ENCODE peak calls at places on chromosomes 5 and 9, in eight cellular contexts. J is NCI-H774; Y is stimulated activated CD8-positive, alpha-beta memory T cell treated with anti-CD3 and anti-CD28 coated beads, Interleukin-15, amount 100 ng/mL, for 1 hour; M is ELF-1; A is activated T-helper 1 cell treated with Interleukin-2 at 50 U/mL for 16 hours; K is fibroblast of lung; Z is hypothalamus; V is iPS-NIHi11. O is an unnamed sample.

GRCh38 chr9:127676636-127677035 is 30.2 kb upstream of the CFAP157 start:
- DNase-seq in J (no peak), Y (no peak), M (no peak), A (no peak), K (no peak), Z (no peak), V (no peak), O (no peak)

GRCh38 chr9:101718176-101718575 is 20.3 kb downstream of the GRIN3A start:
- DNase-seq in J (no peak), Y (no peak), M (no peak), A (no peak), K (no peak), Z (no peak), V (no peak), O (peak)

GRCh38 chr9:81390802-81391456 is 298.4 kb downstream of the TLE1 start:
- DNase-seq in J (no peak), Y (no peak), M (peak), A (no peak), K (no peak), Z (no peak), V (no peak), O (no peak)

GRCh38 chr5:54873696-54874095 is 111.7 kb downstream of the ESM1 start:
- DNase-seq in J (no peak), Y (no peak), M (no peak), A (no peak), K (no peak), Z (no peak), V (no peak), O (no peak)

GRCh38 chr5:79107020-79107796 is 4.4 kb upstream of the BHMT start:
- DNase-seq in J (no peak), Y (no peak), M (peak), A (no peak), K (no peak), Z (no peak), V (no peak), O (no peak)

GRCh38 chr5:72817639-72818266 is 1.3 kb downstream of the TNPO1 start:
- DNase-seq in J (no peak), Y (no peak), M (no peak), A (no peak), K (no peak), Z (no peak), V (no peak), O (peak)

GRCh38 chr5:151270599-151270998 is 17.6 kb downstream of the GM2A start:
- DNase-seq in J (no peak), Y (no peak), M (no peak), A (no peak), K (no peak), Z (no peak), V (no peak), O (no peak)

GRCh38 chr9:81431662-81432061 is 257.7 kb downstream of the TLE1 start:
- DNase-seq in J (peak), Y (no peak), M (no peak), A (no peak), K (peak), Z (no peak), V (no peak), O (no peak)

GRCh38 chr9:113523421-113524141 is 60.1 kb downstream of the RGS3 start:
- DNase-seq in J (no peak), Y (peak), M (no peak), A (peak), K (no peak), Z (no peak), V (no peak), O (peak)

GRCh38 chr9:135485385-135485784 is 5.8 kb downstream of the PPP1R26 start:
- DNase-seq in J (no peak), Y (no peak), M (no peak), A (no peak), K (no peak), Z (no peak), V (no peak), O (no peak)

GRCh38 chr9:26650325-26650724 is 242.3 kb downstream of the CAAP1 start:
- DNase-seq in J (no peak), Y (no peak), M (no peak), A (no peak), K (no peak), Z (no peak), V (no peak), O (no peak)

GRCh38 chr5:52269395-52269794 is 518.3 kb upstream of the ITGA1 start:
- DNase-seq in J (peak), Y (no peak), M (no peak), A (no peak), K (no peak), Z (no peak), V (no peak), O (peak)

GRCh38 chr9:132585954-132586829 is 3.8 kb downstream of the BARHL1 start:
- DNase-seq in J (no peak), Y (no peak), M (peak), A (no peak), K (no peak), Z (no peak), V (no peak), O (no peak)

GRCh38 chr5:173327948-173328895 is at the start of gene STC2:
- DNase-seq in J (no peak), Y (no peak), M (peak), A (no peak), K (peak), Z (no peak), V (peak), O (peak)

GRCh38 chr5:91384671-91385430 is 1.7 kb upstream of the ARRDC3 start:
- DNase-seq in J (peak), Y (no peak), M (no peak), A (no peak), K (peak), Z (no peak), V (peak), O (peak)

GRCh38 chr5:171392585-171393159 is 5.0 kb downstream of the NPM1 start:
- DNase-seq in J (no peak), Y (no peak), M (no peak), A (no peak), K (no peak), Z (no peak), V (no peak), O (no peak)